ENCODE peak calls at places on chromosomes 6 and 20, in eight cellular contexts. Q is progenitor cell of endocrine pancreas, C is iris pigment epithelial cell, Y is cardiac fibroblast, H is LoVo, L is left cardiac atrium, R is HTR-8/SVneo, I is sciatic nerve. W is an unnamed sample.

GRCh38 chr6:129884211-129884610 is 23.1 kb upstream of the TMEM244 start:
- DNase-seq in Y (no peak), I (no peak), R (no peak), L (no peak), C (no peak), Q (no peak), H (no peak), W (no peak)

GRCh38 chr6:33609019-33609418 is 12.1 kb upstream of the ITPR3 start:
- DNase-seq in Y (no peak), L (no peak), C (no peak), H (no peak), R (no peak), Q (no peak), I (no peak), W (no peak)

GRCh38 chr6:100968934-100969333 is 87.8 kb upstream of the ASCC3 start:
- DNase-seq in C (no peak), R (no peak), Y (no peak), L (no peak), I (no peak), Q (no peak), H (no peak), W (no peak)

GRCh38 chr20:53774487-53775203 is 181.0 kb upstream of the ZNF217 start:
- DNase-seq in Y (peak; percentile 87), H (peak; percentile 85), I (no peak), C (peak; percentile 87), Q (no peak), R (peak; percentile 96), L (no peak), W (no peak)

GRCh38 chr20:57586370-57586793 is 25.5 kb downstream of the PCK1 start:
- DNase-seq in I (no peak), C (peak; percentile 4), H (no peak), Y (no peak), R (no peak), L (no peak), Q (no peak), W (no peak)

GRCh38 chr20:58717278-58718091 is 24.9 kb downstream of the NPEPL1 start:
- DNase-seq in I (peak; percentile 54), C (no peak), L (no peak), Y (no peak), R (no peak), Q (no peak), H (no peak), W (no peak)

GRCh38 chr20:47419953-47420352 is 63.5 kb upstream of the ZMYND8 start:
- DNase-seq in L (no peak), I (no peak), Q (no peak), C (no peak), H (no peak), Y (no peak), R (no peak), W (no peak)

GRCh38 chr6:149566372-149567193 is at the start of gene GINM1:
- DNase-seq in H (peak; percentile 54), C (peak; percentile 48), R (no peak), I (peak; percentile 78), Q (peak; percentile 49), Y (peak; percentile 43), L (peak; percentile 53), W (peak; percentile 72)

GRCh38 chr20:23048283-23049200 is 930 bp downstream of the THBD start:
- DNase-seq in R (no peak), Y (peak; percentile 46), C (peak; percentile 28), I (peak; percentile 74), H (no peak), L (peak; percentile 70), Q (peak; percentile 25), W (peak; percentile 89)

GRCh38 chr6:40349566-40350192 is 237.5 kb downstream of the LRFN2 start:
- DNase-seq in L (no peak), C (no peak), R (no peak), I (peak; percentile 36), H (no peak), Q (peak; percentile 5), Y (no peak), W (no peak)

GRCh38 chr20:10436053-10436699 is 1.1 kb downstream of the SLX4IP start:
- DNase-seq in H (no peak), Q (no peak), I (no peak), L (no peak), C (no peak), R (no peak), Y (no peak), W (no peak)

GRCh38 chr6:154487367-154488275 is 22.9 kb downstream of the CNKSR3 start:
- DNase-seq in R (no peak), Y (no peak), Q (no peak), I (no peak), L (no peak), C (no peak), H (peak; percentile 12), W (no peak)

GRCh38 chr6:144595266-144595665 is 310.1 kb downstream of the UTRN start:
- DNase-seq in I (no peak), C (peak; percentile 88), H (no peak), L (no peak), Y (peak; percentile 13), R (no peak), Q (no peak), W (no peak)

GRCh38 chr6:30884521-30885480 is 482 bp downstream of the DDR1 start:
- DNase-seq in Y (peak; percentile 74), R (no peak), H (peak; percentile 58), C (peak; percentile 44), Q (no peak), L (no peak), I (peak; percentile 73), W (no peak)

GRCh38 chr6:128118401-128118800 is 217.5 kb upstream of the THEMIS start:
- DNase-seq in Y (peak; percentile 40), Q (no peak), L (no peak), R (no peak), H (no peak), I (no peak), C (peak; percentile 87), W (no peak)

GRCh38 chr6:53691667-53692133 is 26.1 kb upstream of the KLHL31 start:
- DNase-seq in I (no peak), C (no peak), R (no peak), Q (no peak), Y (peak; percentile 35), H (no peak), L (no peak), W (no peak)

GRCh38 chr20:58797371-58798050 is 53.2 kb downstream of the GNAS-AS1 start:
- DNase-seq in Y (no peak), C (no peak), L (no peak), H (no peak), I (no peak), R (no peak), Q (no peak), W (no peak)

GRCh38 chr6:1917628-1918371 is 308.1 kb downstream of the FOXC1 start:
- DNase-seq in L (no peak), H (peak; percentile 62), I (no peak), Y (peak; percentile 53), C (peak; percentile 75), R (peak; percentile 82), Q (no peak), W (no peak)

GRCh38 chr6:36349240-36349639 is 12.6 kb upstream of the BNIP5 start:
- DNase-seq in L (no peak), H (no peak), Y (no peak), C (no peak), R (no peak), Q (no peak), I (no peak), W (no peak)

GRCh38 chr6:168179133-168179532 is 100.1 kb upstream of the FRMD1 start:
- DNase-seq in I (no peak), R (no peak), Q (no peak), L (no peak), C (no peak), Y (no peak), H (no peak), W (no peak)

GRCh38 chr6:152416652-152417051 is 220.5 kb downstream of the SYNE1 start:
- DNase-seq in Q (no peak), C (no peak), H (no peak), L (no peak), Y (no peak), I (no peak), R (no peak), W (no peak)

GRCh38 chr6:36131517-36132220 is 1.4 kb downstream of the MAPK13 start:
- DNase-seq in H (no peak), I (peak; percentile 64), C (peak; percentile 78), Q (no peak), Y (peak; percentile 85), L (no peak), R (peak; percentile 65), W (no peak)

GRCh38 chr20:9501473-9501872 is 12.9 kb upstream of the LAMP5 start:
- DNase-seq in L (no peak), R (no peak), Y (no peak), I (no peak), Q (no peak), C (no peak), H (no peak), W (no peak)

GRCh38 chr20:49187330-49188100 is 619 bp downstream of the STAU1 start:
- DNase-seq in I (peak; percentile 65), Q (peak; percentile 24), L (peak; percentile 40), H (no peak), Y (no peak), C (peak; percentile 18), R (no peak), W (peak; percentile 70)

W was measured in lower lobe of right lung.